ENCODE peak calls at places on chromosomes 13 and 19, in seven cellular contexts. D is IMR-90, U is GM12892, L is spleen, G is heart left ventricle, S is transverse colon, O is H54. F is an unnamed sample.

GRCh38 chr13:109628251-109628699 is 158.1 kb downstream of the IRS2 start:
- DNase-seq in D (peak; percentile 61), G (no peak), S (no peak), L (no peak), O (peak; percentile 22), U (no peak), F (no peak)

GRCh38 chr13:33953203-33953602 is 135.3 kb downstream of the RFC3 start:
- DNase-seq in O (no peak), D (peak; percentile 26), G (no peak), S (no peak), L (no peak), U (no peak), F (no peak)

GRCh38 chr19:38869160-38869835 is 8.8 kb downstream of the RINL start:
- DNase-seq in L (peak; percentile 92), O (no peak), S (peak; percentile 57), G (peak; percentile 34), U (no peak), D (no peak), F (no peak)

GRCh38 chr19:52923782-52924593 is 760 bp upstream of the ZNF888 start:
- DNase-seq in G (peak; percentile 72), D (no peak), O (peak; percentile 18), L (peak; percentile 78), S (peak; percentile 74), U (no peak), F (peak; percentile 88)

GRCh38 chr19:38502410-38503143 is 69.1 kb downstream of the RYR1 start:
- DNase-seq in L (no peak), S (no peak), G (no peak), O (no peak), U (no peak), D (no peak), F (no peak)

GRCh38 chr13:99542788-99543406 is 41.6 kb downstream of the TM9SF2 start:
- DNase-seq in L (peak; percentile 82), S (peak; percentile 17), U (peak; percentile 40), D (no peak), G (no peak), O (no peak), F (no peak)

GRCh38 chr19:51695702-51696315 is 2.7 kb downstream of the SPACA6 start:
- DNase-seq in U (no peak), L (no peak), G (no peak), O (no peak), S (no peak), D (no peak), F (peak; percentile 50)

GRCh38 chr13:94312511-94313191 is 166.8 kb downstream of the DCT start:
- DNase-seq in O (no peak), L (no peak), S (no peak), G (no peak), D (no peak), U (no peak), F (no peak)

GRCh38 chr19:33497151-33497777 is 24.3 kb downstream of the PEPD start:
- DNase-seq in O (no peak), U (no peak), D (no peak), G (peak; percentile 2), S (no peak), L (peak; percentile 69), F (no peak)

GRCh38 chr13:21043898-21044297 is 17.5 kb downstream of the LATS2 start:
- DNase-seq in O (no peak), G (no peak), D (peak; percentile 96), S (no peak), U (no peak), L (no peak), F (no peak)

GRCh38 chr13:79361299-79361698 is 44.8 kb downstream of the RBM26 start:
- DNase-seq in D (no peak), U (no peak), S (no peak), G (no peak), L (no peak), O (no peak), F (no peak)

GRCh38 chr13:107322228-107322627 is 754.3 kb upstream of the ARGLU1 start:
- DNase-seq in D (no peak), U (no peak), S (no peak), L (no peak), O (no peak), G (no peak), F (no peak)

GRCh38 chr13:99289265-99289664 is 17.9 kb downstream of the GPR183 start:
- DNase-seq in D (no peak), U (no peak), G (no peak), S (no peak), O (no peak), L (no peak), F (no peak)

GRCh38 chr19:31152906-31153305 is 196.3 kb downstream of the TSHZ3 start:
- DNase-seq in U (no peak), L (no peak), S (no peak), D (peak; percentile 38), G (no peak), O (no peak), F (no peak)

GRCh38 chr13:101941095-101941777 is 460.6 kb downstream of the FGF14 start:
- DNase-seq in L (no peak), O (no peak), G (no peak), D (peak; percentile 2), S (no peak), U (no peak), F (no peak)

GRCh38 chr19:8569066-8569761 is 8.0 kb downstream of the MYO1F start:
- DNase-seq in D (peak; percentile 96), O (peak; percentile 84), G (peak; percentile 58), S (peak; percentile 62), U (peak; percentile 70), L (peak; percentile 89), F (peak; percentile 56)

GRCh38 chr13:108214511-108215383 is 589 bp downstream of the LIG4 start:
- DNase-seq in U (no peak), S (no peak), D (no peak), O (no peak), G (peak; percentile 30), L (peak; percentile 82), F (no peak)

GRCh38 chr19:262125-262524 is 29.1 kb downstream of the PLPP2 start:
- DNase-seq in G (no peak), L (no peak), U (no peak), S (no peak), D (no peak), O (no peak), F (no peak)

GRCh38 chr13:102394158-102395053 is 7.4 kb downstream of the FGF14 start:
- DNase-seq in S (peak; percentile 93), G (peak; percentile 97), O (no peak), L (peak; percentile 96), D (peak; percentile 73), U (peak; percentile 80), F (peak; percentile 94)

GRCh38 chr19:23914402-23915286 is at the start of gene ZNF726:
- DNase-seq in L (peak; percentile 92), D (peak; percentile 87), S (peak; percentile 76), O (peak; percentile 32), G (peak; percentile 89), U (peak; percentile 7), F (peak; percentile 97)

GRCh38 chr13:96053003-96053703 is at the start of gene UGGT2:
- DNase-seq in G (peak; percentile 97), L (peak; percentile 94), D (peak; percentile 94), O (peak; percentile 98), U (peak; percentile 92), S (peak; percentile 97), F (peak; percentile 98)

GRCh38 chr13:32938907-32939306 is 77.3 kb upstream of the KL start:
- DNase-seq in O (no peak), U (no peak), S (no peak), L (no peak), D (peak; percentile 61), G (no peak), F (no peak)

GRCh38 chr19:47598407-47599349 is 10.3 kb upstream of the BICRA start:
- DNase-seq in U (no peak), D (peak; percentile 96), O (peak; percentile 72), L (no peak), S (peak; percentile 59), G (peak; percentile 48), F (peak; percentile 89)
- TF ChIP-seq POLR2A in U (no peak), D (no peak), O (no peak), L (no peak), S (no peak), G (no peak), F (no peak)

DNA sequence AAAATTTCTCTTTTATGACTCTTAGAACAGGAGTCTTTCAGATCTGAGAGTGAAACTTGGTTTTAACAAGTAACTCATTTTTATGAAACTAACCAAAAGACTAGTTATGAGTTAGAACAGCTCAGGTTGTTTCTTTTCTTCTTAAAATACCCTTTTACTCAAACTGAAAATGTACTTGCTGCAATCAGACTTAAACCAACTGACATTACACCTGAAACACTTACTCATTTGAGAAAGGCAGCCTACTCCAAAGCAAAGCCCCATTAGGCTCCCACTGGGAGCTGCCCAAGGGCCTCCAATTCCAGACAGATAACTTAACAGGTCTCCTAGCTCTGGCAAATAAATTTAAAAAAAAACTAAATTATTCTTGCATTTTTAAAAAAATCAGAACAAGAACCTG is 3.6 kb downstream of the FOXO1 start:
- DNase-seq in U (no peak), L (no peak), G (no peak), D (no peak), S (no peak), O (no peak), F (no peak)
- TF ChIP-seq POLR2A in U (peak; percentile 62), L (no peak), G (no peak), D (no peak), S (no peak), O (no peak), F (no peak)

DNA sequence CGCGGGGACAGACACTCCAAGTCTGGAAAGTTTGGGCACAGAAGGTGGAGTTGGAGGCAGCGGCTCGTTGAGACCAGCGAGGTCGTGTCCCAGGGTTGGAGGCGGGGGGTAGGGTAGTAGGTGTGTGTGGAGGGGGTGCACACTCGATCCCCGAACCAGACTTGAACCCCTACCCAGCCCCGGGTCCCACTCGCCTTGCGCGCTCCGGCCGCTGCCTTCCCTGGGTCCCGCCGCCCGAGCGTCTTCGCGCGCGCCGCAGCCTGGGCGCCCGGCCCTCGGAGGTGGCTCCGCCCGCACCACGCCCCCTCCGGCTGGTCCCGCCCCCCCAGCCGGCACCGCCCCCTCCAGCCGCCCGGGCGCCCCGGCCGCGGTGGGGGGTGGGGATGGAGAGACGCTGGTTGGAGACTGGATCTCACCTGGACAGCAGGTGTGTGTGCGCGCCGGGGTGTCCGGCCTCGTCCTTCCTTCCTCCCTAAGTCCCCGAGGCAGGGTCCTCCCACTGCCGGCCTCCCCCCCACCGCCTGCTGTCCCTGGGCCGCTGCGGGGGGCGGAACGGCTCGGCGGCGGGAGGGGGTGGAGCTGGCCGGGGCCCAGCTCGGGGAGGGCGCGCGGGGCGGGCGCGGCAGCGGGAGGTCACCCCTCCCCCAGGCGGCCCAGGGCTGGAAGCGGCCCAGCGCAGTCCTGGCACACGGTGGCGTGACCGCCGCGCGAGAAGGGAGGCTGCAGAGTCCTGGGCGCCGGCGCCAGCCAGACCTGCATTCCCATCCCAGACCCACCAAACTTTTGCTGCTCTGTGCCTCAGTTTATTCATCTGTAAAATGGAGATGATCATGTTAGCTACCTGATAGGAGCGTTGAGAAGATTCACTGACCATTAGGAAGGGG is at the start of gene KANK2:
- DNase-seq in O (peak; percentile 78), U (peak; percentile 99), L (peak; percentile 92), D (peak; percentile 55), G (peak; percentile 91), S (peak; percentile 90), F (peak; percentile 64)
- TF ChIP-seq POLR2A in O (peak; percentile 83), U (no peak), L (no peak), D (peak; percentile 59), G (peak; percentile 97), S (peak; percentile 45), F (no peak)

GRCh38 chr19:57240311-57241090 is at the start of gene ZNF805:
- DNase-seq in D (peak; percentile 89), S (peak; percentile 97), O (peak; percentile 99), L (peak; percentile 97), U (peak; percentile 95), G (peak; percentile 98), F (peak; percentile 94)
- TF ChIP-seq POLR2A in D (peak; percentile 82), S (peak; percentile 74), O (peak; percentile 93), L (no peak), U (peak; percentile 73), G (peak; percentile 73), F (no peak)

F was measured in lower leg skin.